ENCODE peak calls at places on chromosomes 13 and 19, in eight cellular contexts. W, O, X, R, G, E, I and Q are unnamed samples.

GRCh38 chr19:40831502-40832430 is 18.5 kb downstream of the CYP2A6 start:
- DNase-seq in X (no peak), G (no peak), E (peak; percentile 60), W (no peak), I (no peak), O (no peak), R (no peak), Q (peak; percentile 81)

GRCh38 chr13:34931572-34931971 is 10.5 kb upstream of the NBEA start:
- DNase-seq in G (no peak), X (no peak), E (no peak), W (no peak), R (no peak), I (no peak), O (no peak), Q (no peak)

GRCh38 chr19:55319786-55320185 is 5.4 kb downstream of the TMEM150B start:
- DNase-seq in X (peak; percentile 51), G (no peak), E (no peak), O (no peak), R (no peak), I (peak; percentile 66), W (no peak), Q (no peak)

GRCh38 chr13:96762876-96763275 is 231.4 kb downstream of the OXGR1 start:
- DNase-seq in R (no peak), W (no peak), E (no peak), G (no peak), X (no peak), O (no peak), I (no peak), Q (no peak)

GRCh38 chr19:28430214-28430613 is 782.7 kb downstream of the UQCRFS1 start:
- DNase-seq in R (no peak), G (no peak), I (no peak), X (no peak), W (no peak), O (no peak), E (no peak), Q (no peak)

GRCh38 chr19:50333737-50334617 is 4.8 kb upstream of the KCNC3 start:
- DNase-seq in O (no peak), E (peak; percentile 99), R (peak; percentile 77), X (peak; percentile 76), W (peak; percentile 79), I (peak; percentile 99), G (peak; percentile 74), Q (peak; percentile 76)

GRCh38 chr13:102394158-102395053 is 7.4 kb downstream of the FGF14 start:
- DNase-seq in G (peak; percentile 93), E (peak; percentile 65), O (peak; percentile 66), I (peak; percentile 77), R (peak; percentile 94), W (peak; percentile 97), X (peak; percentile 91), Q (peak; percentile 94)

GRCh38 chr19:28964500-28964899 is 248.5 kb downstream of the UQCRFS1 start:
- DNase-seq in R (no peak), X (no peak), W (no peak), G (no peak), I (no peak), E (no peak), O (no peak), Q (no peak)

GRCh38 chr13:26446751-26447150 is 110.7 kb upstream of the WASF3 start:
- DNase-seq in W (no peak), G (no peak), R (no peak), I (no peak), E (no peak), O (no peak), X (no peak), Q (no peak)

GRCh38 chr13:52010890-52011689 is at the start of gene ATP7B:
- DNase-seq in X (peak; percentile 15), R (no peak), G (no peak), W (peak; percentile 22), I (peak; percentile 32), O (no peak), E (peak; percentile 31), Q (no peak)

GRCh38 chr19:30102239-30102638 is 160.2 kb downstream of the URI1 start:
- DNase-seq in O (no peak), I (no peak), X (no peak), E (no peak), W (no peak), G (no peak), R (no peak), Q (no peak)

GRCh38 chr13:26881154-26881553 is 120.6 kb upstream of the GPR12 start:
- DNase-seq in G (no peak), X (peak; percentile 10), W (no peak), I (no peak), E (no peak), R (no peak), O (no peak), Q (peak; percentile 45)

GRCh38 chr19:48817585-48818124 is 6.8 kb upstream of the BCAT2 start:
- DNase-seq in G (no peak), R (no peak), E (no peak), I (no peak), W (no peak), O (no peak), X (no peak), Q (no peak)

GRCh38 chr13:33316890-33317289 is 31.3 kb upstream of the STARD13 start:
- DNase-seq in W (no peak), X (no peak), R (no peak), I (no peak), O (no peak), G (no peak), E (no peak), Q (no peak)

GRCh38 chr13:40812102-40812501 is 22.7 kb downstream of the SLC25A15 start:
- DNase-seq in G (no peak), X (no peak), O (no peak), W (no peak), R (no peak), I (no peak), E (no peak), Q (no peak)

GRCh38 chr13:43425234-43425633 is 361.5 kb downstream of the ENOX1 start:
- DNase-seq in O (no peak), W (no peak), G (no peak), X (no peak), R (no peak), E (no peak), I (no peak), Q (no peak)

GRCh38 chr19:18420931-18421330 is 1.7 kb downstream of the SSBP4 start:
- DNase-seq in R (no peak), I (no peak), O (no peak), E (no peak), W (no peak), G (no peak), X (no peak), Q (no peak)
- H3K4me3 ChIP-seq in R (peak overlapping the region; percentile 58), I (peak overlapping the region; percentile 60), O (peak overlapping the region; percentile 79), E (peak overlapping the region; percentile 77), W (peak overlapping the region; percentile 86), G (peak overlapping the region; percentile 96), X (peak overlapping the region; percentile 75), Q (no peak overlapping the region)

GRCh38 chr19:17001603-17002183 is 24.9 kb downstream of the CPAMD8 start:
- DNase-seq in E (no peak), O (no peak), G (no peak), X (no peak), I (peak; percentile 46), R (no peak), W (peak; percentile 24), Q (no peak)
- H3K27ac ChIP-seq in E (no peak overlapping the region), O (no peak overlapping the region), G (no peak overlapping the region), X (no peak overlapping the region), I (no peak overlapping the region), R (no peak overlapping the region), W (no peak overlapping the region), Q (no peak overlapping the region)

DNA sequence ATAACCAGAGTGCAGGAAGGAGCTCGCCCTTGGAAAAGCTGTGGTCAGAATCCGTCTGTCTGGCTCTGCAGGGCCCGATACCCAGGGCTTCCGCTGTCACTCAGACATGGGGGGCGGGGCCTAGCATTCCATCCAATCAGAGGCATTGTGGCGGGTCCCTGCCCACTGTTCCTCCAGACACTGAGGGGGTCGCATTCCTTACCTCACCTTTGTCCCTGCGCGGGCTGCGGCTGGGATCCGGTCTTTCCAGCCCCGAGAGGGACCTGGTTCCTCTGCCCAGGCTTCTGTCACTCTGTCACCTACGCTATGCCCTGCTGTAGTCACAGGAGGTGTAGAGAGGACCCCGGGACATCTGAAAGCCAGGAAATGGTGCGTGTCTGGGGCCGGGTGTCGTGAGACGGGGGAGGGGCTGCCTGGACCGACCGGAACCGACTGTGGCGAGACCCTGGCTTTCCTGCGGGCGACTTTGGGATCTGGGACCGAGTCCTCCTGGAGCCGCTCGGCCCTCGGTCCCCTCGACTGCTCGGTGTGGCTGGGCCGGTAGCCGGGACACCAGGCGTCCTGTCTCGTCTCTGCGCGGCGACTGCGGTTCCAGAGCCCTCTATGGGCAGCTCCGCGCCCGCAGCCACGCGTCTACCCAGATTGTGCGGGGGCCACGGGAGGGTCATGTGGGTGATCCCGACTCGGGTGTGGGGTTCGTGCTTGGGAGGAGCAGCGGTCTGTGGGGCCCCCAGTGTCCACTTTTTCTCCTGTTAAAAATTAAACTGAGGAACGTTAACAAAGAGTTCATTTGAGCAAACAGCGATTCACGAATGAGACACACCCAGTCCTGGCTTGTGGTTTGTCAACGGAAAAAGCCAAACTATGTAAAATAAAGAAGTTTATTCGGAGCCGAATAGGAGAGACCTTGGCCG is at the start of gene ZNF69:
- DNase-seq in I (peak; percentile 90), G (peak; percentile 78), X (peak; percentile 82), R (peak; percentile 89), E (no peak), O (peak; percentile 51), W (peak; percentile 88), Q (peak; percentile 91)
- TF ChIP-seq CTCF in I (no peak), G (peak; percentile 32), X (no peak), R (no peak), E (no peak), O (no peak), W (no peak), Q (no peak)

DNA sequence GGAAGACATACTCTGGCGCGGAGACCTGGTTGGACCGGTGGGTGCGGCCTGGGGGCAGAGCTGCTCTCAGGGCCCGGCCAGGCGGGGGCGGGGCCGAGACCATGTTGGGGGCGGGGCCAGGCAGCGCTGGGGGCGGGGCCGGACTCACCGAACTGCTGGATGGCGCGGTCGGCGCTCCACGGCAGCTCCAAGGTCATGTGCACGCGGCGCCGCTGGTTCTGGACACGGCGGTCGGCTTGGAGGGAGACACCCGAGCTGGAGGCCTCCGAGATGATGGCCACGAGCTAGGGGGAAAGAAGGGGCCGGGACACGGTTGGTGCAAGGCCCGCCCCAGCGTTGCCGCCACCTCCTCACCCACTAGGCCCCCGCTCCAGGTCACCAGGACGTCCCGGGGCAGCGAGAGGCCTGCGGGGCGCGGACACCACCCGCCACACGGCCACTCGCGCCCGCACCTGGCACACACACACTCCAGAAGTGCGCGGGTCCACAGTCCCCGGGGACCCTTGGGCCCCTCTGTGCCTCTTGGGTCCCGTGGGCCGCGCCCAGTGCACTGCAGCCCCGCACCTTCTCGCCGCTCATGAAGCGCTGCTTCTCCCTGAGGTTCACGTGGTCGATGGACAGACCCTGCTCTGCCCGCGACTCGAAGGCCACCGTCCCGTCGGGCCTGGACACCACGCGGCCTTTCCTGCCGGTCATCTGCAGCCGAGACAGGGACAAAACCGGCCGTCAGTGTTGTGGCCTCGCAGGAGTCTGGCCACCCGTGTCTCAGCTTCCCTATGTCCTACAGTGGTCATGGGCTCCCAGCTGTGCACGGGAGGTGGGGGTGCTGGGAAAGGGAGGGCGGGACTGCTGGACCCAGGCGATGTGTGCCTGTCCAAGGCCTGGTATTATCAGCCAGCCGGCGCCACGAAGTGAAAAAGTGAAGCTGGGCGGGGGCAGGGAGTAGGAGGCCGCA is 8.7 kb downstream of the GPX4 start:
- DNase-seq in W (no peak), I (peak; percentile 91), G (peak; percentile 86), O (no peak), R (peak; percentile 77), X (no peak), E (no peak), Q (peak; percentile 88)
- H3K4me3 ChIP-seq in W (no peak overlapping the region), I (no peak overlapping the region), G (peak overlapping the region; percentile 22), O (no peak overlapping the region), R (no peak overlapping the region), X (no peak overlapping the region), E (no peak overlapping the region), Q (no peak overlapping the region)